ENCODE peak calls at places on chromosomes 1 and 21, in six cellular contexts. Y, D, F, K, L and C are unnamed samples.
A peak's percentile ranks its signal among the peaks of the same experiment; 100 is the strongest.

GRCh38 chr21:44261191-44261631 is 486 bp downstream of the DNMT3L start:
- DNase-seq in D (no peak), F (no peak), Y (no peak), L (no peak), K (no peak), C (no peak)

GRCh38 chr1:51504806-51505525 is 14.1 kb downstream of the EPS15 start:
- DNase-seq in F (no peak), Y (no peak), L (no peak), D (no peak), K (no peak), C (no peak)

GRCh38 chr1:214427871-214428277 is 123.5 kb downstream of the PTPN14 start:
- DNase-seq in D (no peak), Y (peak; percentile 97), K (peak; percentile 7), L (peak; percentile 46), F (no peak), C (no peak)

GRCh38 chr1:222009105-222009730 is 267.3 kb upstream of the DUSP10 start:
- DNase-seq in Y (peak; percentile 77), F (peak; percentile 9), D (no peak), K (no peak), L (no peak), C (no peak)

GRCh38 chr21:34907783-34908423 is 141.2 kb downstream of the RUNX1 start:
- DNase-seq in D (no peak), Y (no peak), K (no peak), L (no peak), F (no peak), C (no peak)

GRCh38 chr1:31934251-31934650 is 3.9 kb downstream of the PTP4A2 start:
- DNase-seq in Y (no peak), F (no peak), L (no peak), D (no peak), K (no peak), C (no peak)

GRCh38 chr1:61742620-61743431 is 546 bp downstream of the PATJ start:
- DNase-seq in L (peak; percentile 38), D (peak; percentile 31), F (peak; percentile 72), Y (peak; percentile 45), K (peak; percentile 22), C (peak; percentile 44)

GRCh38 chr1:92822907-92823306 is 8.9 kb upstream of the RPL5 start:
- DNase-seq in K (no peak), L (no peak), D (no peak), F (peak; percentile 7), Y (no peak), C (no peak)

GRCh38 chr1:31690921-31691320 is 12.9 kb downstream of the COL16A1 start:
- DNase-seq in Y (no peak), K (no peak), D (no peak), F (no peak), L (no peak), C (no peak)

GRCh38 chr1:84753516-84754375 is 63.5 kb upstream of the SSX2IP start:
- DNase-seq in Y (peak; percentile 63), F (peak; percentile 83), D (peak; percentile 50), L (peak; percentile 67), K (peak; percentile 76), C (peak; percentile 67)

GRCh38 chr1:246647113-246647512 is 77.1 kb upstream of the SCCPDH start:
- DNase-seq in Y (no peak), K (peak; percentile 13), D (no peak), F (peak; percentile 77), L (no peak), C (peak; percentile 22)

GRCh38 chr1:8147922-8148321 is 121.8 kb upstream of the ERRFI1 start:
- DNase-seq in F (no peak), L (no peak), Y (no peak), K (no peak), D (no peak), C (no peak)

GRCh38 chr1:101237229-101237837 is 514 bp downstream of the S1PR1 start:
- DNase-seq in L (no peak), K (no peak), D (no peak), F (peak; percentile 34), Y (peak; percentile 74), C (no peak)

GRCh38 chr1:101238041-101238515 is 1.3 kb downstream of the S1PR1 start:
- DNase-seq in F (peak; percentile 62), L (peak; percentile 75), Y (no peak), K (no peak), D (no peak), C (no peak)

GRCh38 chr1:101240041-101240430 is 3.2 kb downstream of the S1PR1 start:
- DNase-seq in Y (no peak), F (no peak), L (no peak), D (no peak), K (no peak), C (no peak)

GRCh38 chr1:101238681-101239094 is 1.9 kb downstream of the S1PR1 start:
- DNase-seq in K (peak; percentile 91), F (peak; percentile 90), D (peak; percentile 59), Y (peak; percentile 93), L (peak; percentile 80), C (peak; percentile 89)

DNA sequence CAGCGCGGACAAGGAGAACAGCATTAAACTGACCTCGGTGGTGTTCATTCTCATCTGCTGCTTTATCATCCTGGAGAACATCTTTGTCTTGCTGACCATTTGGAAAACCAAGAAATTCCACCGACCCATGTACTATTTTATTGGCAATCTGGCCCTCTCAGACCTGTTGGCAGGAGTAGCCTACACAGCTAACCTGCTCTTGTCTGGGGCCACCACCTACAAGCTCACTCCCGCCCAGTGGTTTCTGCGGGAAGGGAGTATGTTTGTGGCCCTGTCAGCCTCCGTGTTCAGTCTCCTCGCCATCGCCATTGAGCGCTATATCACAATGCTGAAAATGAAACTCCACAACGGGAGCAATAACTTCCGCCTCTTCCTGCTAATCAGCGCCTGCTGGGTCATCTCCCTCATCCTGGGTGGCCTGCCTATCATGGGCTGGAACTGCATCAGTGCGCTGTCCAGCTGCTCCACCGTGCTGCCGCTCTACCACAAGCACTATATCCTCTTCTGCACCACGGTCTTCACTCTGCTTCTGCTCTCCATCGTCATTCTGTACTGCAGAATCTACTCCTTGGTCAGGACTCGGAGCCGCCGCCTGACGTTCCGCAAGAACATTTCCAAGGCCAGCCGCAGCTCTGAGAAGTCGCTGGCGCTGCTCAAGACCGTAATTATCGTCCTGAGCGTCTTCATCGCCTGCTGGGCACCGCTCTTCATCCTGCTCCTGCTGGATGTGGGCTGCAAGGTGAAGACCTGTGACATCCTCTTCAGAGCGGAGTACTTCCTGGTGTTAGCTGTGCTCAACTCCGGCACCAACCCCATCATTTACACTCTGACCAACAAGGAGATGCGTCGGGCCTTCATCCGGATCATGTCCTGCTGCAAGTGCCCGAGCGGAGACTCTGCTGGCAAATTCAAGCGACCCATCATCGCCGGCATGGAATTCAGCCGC is 2.5 kb downstream of the S1PR1 start:
- DNase-seq in F (no peak), L (no peak), K (no peak), D (no peak), Y (no peak), C (no peak)
- TF ChIP-seq CTCF in F (no peak), L (peak; percentile 58), K (no peak), D (peak; percentile 20), Y (no peak), C (peak; percentile 31)

GRCh38 chr1:169047074-169047473 is 59.4 kb upstream of the ATP1B1 start:
- DNase-seq in L (no peak), K (no peak), Y (peak; percentile 6), F (no peak), D (no peak), C (no peak)

GRCh38 chr1:169044296-169044695 is 62.2 kb upstream of the ATP1B1 start:
- DNase-seq in L (no peak), Y (no peak), K (no peak), D (no peak), F (no peak), C (no peak)

GRCh38 chr1:169043823-169044222 is 62.7 kb upstream of the ATP1B1 start:
- DNase-seq in F (no peak), Y (no peak), K (no peak), D (no peak), L (no peak), C (no peak)

GRCh38 chr1:169046671-169047070 is 59.8 kb upstream of the ATP1B1 start:
- DNase-seq in L (no peak), Y (no peak), K (no peak), D (no peak), F (no peak), C (no peak)

DNA sequence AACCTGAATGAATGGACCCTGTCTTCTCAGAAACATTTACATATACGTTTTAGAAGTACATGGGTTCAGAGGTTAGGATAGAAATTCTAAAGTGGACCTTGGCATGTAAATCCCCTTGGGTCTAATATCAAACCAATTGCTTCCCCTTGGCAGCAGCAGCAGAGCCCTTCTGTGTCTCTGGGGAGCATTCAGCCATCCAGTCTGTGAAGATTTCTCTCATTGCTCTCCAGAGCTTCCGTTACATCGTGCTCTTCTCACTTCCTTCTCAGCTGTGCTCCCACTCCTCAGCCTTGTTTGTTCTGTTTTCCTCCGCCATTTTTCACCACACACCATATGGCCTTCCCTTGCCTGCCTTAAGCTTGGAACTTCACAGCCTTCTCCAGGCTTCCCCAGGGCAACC is 61.5 kb upstream of the ATP1B1 start:
- DNase-seq in L (no peak), Y (no peak), D (no peak), K (no peak), F (no peak), C (no peak)
- TF ChIP-seq CTCF in L (no peak), Y (no peak), D (no peak), K (no peak), F (no peak), C (no peak)

DNA sequence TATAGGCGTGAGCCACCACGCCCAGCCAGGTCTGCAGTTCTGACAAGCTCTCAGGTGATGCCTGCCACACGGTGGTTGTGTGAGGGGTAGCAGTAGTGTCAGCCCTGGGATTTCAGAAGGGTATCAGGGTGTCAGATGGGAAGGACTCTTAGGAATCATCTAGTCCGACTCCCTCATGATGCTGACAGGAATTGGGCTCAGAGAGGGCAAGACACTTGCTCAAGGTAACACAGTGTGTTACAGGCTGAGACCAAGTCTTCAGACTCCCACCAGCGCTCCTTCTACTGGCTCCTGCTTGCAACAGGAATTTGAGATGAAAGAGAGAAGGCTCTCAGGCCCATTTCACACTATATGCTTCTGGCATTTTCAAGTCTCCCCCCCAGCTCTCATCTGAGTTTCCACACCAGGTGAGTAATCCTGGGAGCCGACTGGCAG is 6.9 kb downstream of the HTR1D start:
- DNase-seq in F (peak; percentile 40), L (no peak), Y (peak; percentile 37), D (no peak), K (no peak), C (no peak)
- TF ChIP-seq CTCF in F (peak; percentile 45), L (no peak), Y (no peak), D (no peak), K (peak; percentile 35), C (no peak)

GRCh38 chr1:110048923-110049601 is 14.6 kb downstream of the STRIP1 start:
- DNase-seq in Y (peak; percentile 17), L (no peak), K (no peak), D (no peak), F (no peak), C (no peak)

GRCh38 chr1:110049801-110050601 is 15.6 kb downstream of the STRIP1 start:
- DNase-seq in L (no peak), K (no peak), Y (no peak), D (no peak), F (no peak), C (no peak)

GRCh38 chr1:110048240-110048639 is 13.8 kb downstream of the STRIP1 start:
- DNase-seq in D (no peak), K (no peak), L (no peak), Y (no peak), F (no peak), C (no peak)

GRCh38 chr1:110050602-110051261 is 16.3 kb downstream of the STRIP1 start:
- DNase-seq in D (no peak), L (no peak), Y (no peak), F (no peak), K (no peak), C (no peak)

DNA sequence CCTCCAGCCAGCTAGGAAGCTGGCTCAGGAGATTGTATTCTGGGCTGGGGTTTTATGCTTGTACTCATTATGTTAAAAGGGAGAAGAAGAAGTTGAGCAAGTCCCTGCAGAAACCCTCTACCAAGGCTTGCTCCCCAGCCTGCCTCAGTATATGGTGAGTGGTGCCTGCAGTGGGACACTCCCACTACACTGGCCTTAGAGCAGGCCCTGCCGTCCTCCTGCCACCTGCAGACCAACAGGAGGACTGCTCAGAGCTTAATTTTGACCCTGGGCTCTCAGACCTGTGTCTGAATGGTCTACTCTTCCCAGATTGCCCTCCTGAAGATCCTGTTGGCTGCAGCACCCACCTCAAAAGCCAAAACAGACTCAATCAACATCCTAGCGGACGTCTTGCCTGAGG is 13.0 kb downstream of the STRIP1 start:
- DNase-seq in F (no peak), D (no peak), L (no peak), K (no peak), Y (no peak), C (no peak)
- TF ChIP-seq CTCF in F (no peak), D (no peak), L (no peak), K (no peak), Y (no peak), C (no peak)